ENCODE peak calls at places on chromosomes 1 and 21, in five cellular contexts. M is K562, W is H1, B is GM12878, L is HepG2. D is an unnamed sample.

GRCh38 chr1:101769520-101769919 is 227.2 kb downstream of the OLFM3 start:
- DNase-seq in L (peak; percentile 9), B (no peak), W (no peak), M (no peak), D (no peak)

GRCh38 chr1:172145231-172145651 is 275.2 kb upstream of the C1orf105 start:
- DNase-seq in L (no peak), W (no peak), B (no peak), M (no peak), D (no peak)

GRCh38 chr21:43766734-43767497 is 9.2 kb downstream of the CSTB start:
- DNase-seq in M (no peak), L (no peak), W (no peak), B (no peak), D (no peak)

GRCh38 chr1:181044449-181044966 is 10.7 kb downstream of the MR1 start:
- DNase-seq in B (peak; percentile 60), L (peak; percentile 82), W (no peak), M (no peak), D (no peak)

GRCh38 chr1:176466514-176466913 is 3.5 kb downstream of the PAPPA2 start:
- DNase-seq in L (peak; percentile 19), M (peak; percentile 19), W (peak; percentile 19), B (no peak), D (no peak)

GRCh38 chr1:27967106-27967883 is 7.5 kb downstream of the XKR8 start:
- DNase-seq in L (no peak), B (no peak), M (no peak), W (no peak), D (no peak)

GRCh38 chr1:115355069-115355468 is 17.0 kb upstream of the NGF start:
- DNase-seq in W (no peak), L (peak; percentile 27), M (no peak), B (no peak), D (no peak)

GRCh38 chr1:42949312-42950145 is 9.1 kb downstream of the SLC2A1 start:
- DNase-seq in M (peak; percentile 90), W (no peak), B (no peak), L (no peak), D (no peak)

GRCh38 chr1:117093870-117094621 is 27.5 kb downstream of the TRIM45 start:
- DNase-seq in L (no peak), B (no peak), W (no peak), M (peak; percentile 74), D (peak; percentile 8)

GRCh38 chr1:42646056-42646455 is 12.2 kb upstream of the PPIH start:
- DNase-seq in L (no peak), B (no peak), W (no peak), M (no peak), D (no peak)

GRCh38 chr21:25507522-25507921 is 99.8 kb downstream of the MRPL39 start:
- DNase-seq in L (no peak), B (no peak), W (no peak), M (no peak), D (no peak)

GRCh38 chr1:90835661-90836344 is 118.7 kb upstream of the BARHL2 start:
- DNase-seq in W (no peak), L (no peak), B (no peak), M (no peak), D (no peak)

GRCh38 chr1:109630081-109630880 is 10.6 kb downstream of the AMPD2 start:
- DNase-seq in L (no peak), W (no peak), B (no peak), M (peak; percentile 49), D (no peak)

GRCh38 chr21:31564439-31564838 is 95.1 kb upstream of the SOD1 start:
- DNase-seq in W (no peak), M (no peak), B (no peak), L (no peak), D (no peak)

GRCh38 chr1:31855038-31855845 is 39.4 kb upstream of the SPOCD1 start:
- DNase-seq in M (peak; percentile 26), B (no peak), W (no peak), L (peak; percentile 45), D (no peak)

GRCh38 chr1:238088891-238089290 is 198.2 kb upstream of the ZP4 start:
- DNase-seq in L (no peak), B (no peak), W (no peak), M (no peak), D (no peak)

GRCh38 chr1:220013497-220013896 is 32.8 kb downstream of the EPRS1 start:
- DNase-seq in W (no peak), L (no peak), B (no peak), M (no peak), D (no peak)

GRCh38 chr1:154431586-154432373 is 26.6 kb downstream of the IL6R start:
- DNase-seq in L (no peak), M (peak; percentile 57), W (no peak), B (no peak), D (no peak)

GRCh38 chr1:59173721-59174120 is 123.2 kb upstream of the FGGY start:
- DNase-seq in W (no peak), M (no peak), B (no peak), L (no peak), D (no peak)

GRCh38 chr1:69305621-69306020 is 262.1 kb upstream of the LRRC7 start:
- DNase-seq in L (peak; percentile 2), B (no peak), M (peak; percentile 39), W (no peak), D (peak; percentile 18)

GRCh38 chr1:205518616-205519540 is 14.4 kb downstream of the CDK18 start:
- DNase-seq in M (no peak), L (no peak), B (no peak), W (no peak), D (no peak)

GRCh38 chr1:29732438-29732837 is 496.1 kb downstream of the PTPRU start:
- DNase-seq in W (no peak), M (no peak), L (no peak), B (no peak), D (no peak)

GRCh38 chr1:225877570-225877969 is 4.6 kb downstream of the TMEM63A start:
- DNase-seq in M (peak; percentile 75), W (no peak), L (peak; percentile 42), B (no peak), D (no peak)

GRCh38 chr1:184973308-184974085 is 811 bp downstream of the NIBAN1 start:
- DNase-seq in B (peak; percentile 56), W (no peak), L (no peak), M (peak; percentile 79), D (no peak)

GRCh38 chr21:43571976-43572375 is 87.3 kb downstream of the HSF2BP start:
- DNase-seq in M (no peak), W (no peak), L (no peak), B (no peak), D (no peak)

GRCh38 chr1:93061895-93062792 is 16.9 kb upstream of the MTF2 start:
- DNase-seq in B (no peak), L (peak; percentile 54), M (peak; percentile 66), W (no peak), D (peak; percentile 47)

GRCh38 chr1:207152792-207153434 is 48.9 kb downstream of the C4BPA start:
- DNase-seq in B (no peak), M (peak; percentile 20), L (peak; percentile 87), W (no peak), D (peak; percentile 99)

DNA sequence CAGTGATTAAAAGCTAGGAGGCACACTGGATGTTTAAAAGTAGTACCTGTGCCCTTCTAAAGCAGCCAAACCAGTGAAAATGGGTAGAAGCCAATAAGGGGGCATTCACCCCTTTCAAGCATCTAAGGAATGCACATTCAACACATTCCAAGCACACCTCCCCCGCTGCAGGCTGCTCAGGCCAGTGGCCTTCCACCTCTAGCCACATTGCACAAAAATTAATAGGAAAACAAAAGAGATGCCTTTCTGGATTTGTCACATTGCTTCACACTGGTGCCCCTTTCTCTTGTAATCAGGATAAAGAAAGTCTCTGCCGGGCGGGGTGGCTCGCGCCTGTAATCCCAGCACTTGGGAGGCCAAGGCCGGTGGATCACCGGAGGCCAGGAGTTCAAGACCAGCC is 834.0 kb downstream of the USP25 start:
- DNase-seq in W (peak; percentile 66), B (no peak), M (no peak), L (peak; percentile 51), D (no peak)
- TF ChIP-seq CEBPB in W (peak; percentile 35), B (no peak), M (no peak), L (no peak), D (no peak)

DNA sequence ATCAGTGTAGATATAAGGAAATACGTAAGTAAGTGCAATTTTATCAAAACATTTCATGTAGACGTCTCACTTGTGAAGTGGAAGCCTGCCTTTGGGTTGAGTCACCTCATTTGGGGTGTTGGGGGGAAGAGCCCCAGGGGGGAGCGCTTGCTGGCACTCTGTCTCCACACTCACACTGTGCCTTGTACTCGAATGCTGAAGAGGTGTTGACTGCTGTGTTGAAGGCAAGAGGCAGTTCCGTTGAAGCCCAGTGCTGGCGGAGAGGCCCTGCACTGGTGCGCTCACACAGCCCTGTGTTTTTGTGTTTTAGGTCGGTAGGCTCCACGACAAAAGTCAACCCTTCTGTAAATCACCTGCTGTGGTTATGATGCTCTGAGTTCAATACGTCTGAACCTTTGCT is 131.9 kb upstream of the COL6A1 start:
- DNase-seq in L (no peak), W (no peak), M (no peak), B (no peak), D (no peak)
- TF ChIP-seq SIN3A in L (no peak), W (no peak), M (no peak), B (no peak), D (no peak)

DNA sequence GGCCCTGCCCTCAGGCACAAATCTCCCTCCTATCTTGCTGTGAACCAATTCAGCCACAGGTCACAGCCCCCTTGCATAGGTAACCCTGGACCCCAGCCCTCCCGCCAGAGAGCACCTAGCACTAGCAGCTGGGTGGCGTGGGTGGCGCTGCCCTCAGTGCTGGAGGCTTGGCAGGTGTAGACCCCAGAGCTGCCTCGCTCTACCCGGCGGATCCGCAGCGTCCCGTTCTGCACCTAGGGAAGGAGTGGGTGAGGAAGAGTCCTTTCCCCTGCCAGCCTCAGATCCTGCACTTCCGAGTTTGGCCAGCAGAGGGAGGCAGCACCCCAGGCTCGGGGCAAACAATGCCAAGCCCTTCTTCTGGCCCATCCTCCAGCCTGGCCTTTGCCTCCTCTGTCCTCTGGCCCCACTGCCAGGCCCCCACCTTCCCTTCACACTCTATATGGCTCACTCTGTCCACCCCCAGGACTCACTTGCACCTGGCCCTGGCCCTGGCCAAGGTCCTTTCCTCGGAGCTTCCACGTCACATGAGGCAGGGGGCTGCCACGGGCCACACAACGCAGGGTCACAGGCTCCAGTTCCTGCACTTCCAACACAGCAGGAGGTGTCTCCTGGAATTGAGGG is 9.0 kb downstream of the IGSF9 start:
- DNase-seq in L (peak; percentile 30), M (peak; percentile 68), W (no peak), B (no peak), D (no peak)
- TF ChIP-seq CEBPB in L (no peak), M (no peak), W (no peak), B (no peak), D (no peak)

GRCh38 chr1:54996359-54996868 is 2.3 kb upstream of the BSND start:
- DNase-seq in M (peak; percentile 90), W (peak; percentile 61), B (no peak), L (peak; percentile 58), D (peak; percentile 58)

GRCh38 chr1:54998677-54999076 is at the start of gene BSND:
- DNase-seq in B (no peak), M (peak; percentile 37), L (no peak), W (no peak), D (no peak)

GRCh38 chr1:54997711-54997986 is 1.1 kb upstream of the BSND start:
- DNase-seq in W (no peak), M (no peak), B (no peak), L (no peak), D (no peak)

GRCh38 chr1:54996869-54997710 is 1.6 kb upstream of the BSND start:
- DNase-seq in M (no peak), W (no peak), L (no peak), B (no peak), D (no peak)

DNA sequence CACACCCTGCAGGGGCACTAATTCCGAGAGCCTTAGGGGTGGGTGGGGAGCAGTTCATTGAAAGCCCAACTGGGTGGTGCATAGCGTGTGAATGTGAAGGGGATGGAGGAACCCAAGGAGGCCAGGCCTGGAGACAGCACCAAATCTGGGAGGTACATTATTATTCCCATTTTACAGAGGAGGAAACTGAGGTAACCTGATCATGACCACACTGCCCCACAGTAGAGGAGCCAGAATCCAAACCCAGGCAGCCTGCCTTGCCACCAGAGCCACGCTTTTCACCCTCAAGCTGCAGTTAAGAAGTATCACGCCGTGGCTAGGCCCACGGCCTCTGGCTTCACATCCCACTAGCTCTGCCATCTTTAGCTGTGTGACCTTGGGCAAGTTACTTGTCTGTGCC is 633 bp upstream of the BSND start:
- DNase-seq in L (no peak), B (no peak), M (no peak), W (no peak), D (no peak)
- TF ChIP-seq SIN3A in L (no peak), B (no peak), M (no peak), W (no peak), D (no peak)

D was measured in HCT116.